ENCODE peak calls at places on chromosomes 7 and 10, in six cellular contexts. Y, T, H, Z, Q and J are unnamed samples.

GRCh38 chr7:88226886-88227516 is 7.2 kb upstream of the SRI start:
- DNase-seq in Z (no peak), Q (no peak), H (peak), T (no peak), Y (no peak), J (no peak)

GRCh38 chr7:65974876-65975275 is 7.1 kb downstream of the GUSB start:
- DNase-seq in Q (no peak), Y (no peak), T (no peak), Z (no peak), H (no peak), J (no peak)

GRCh38 chr7:27950123-27950522 is 210.2 kb downstream of the TAX1BP1 start:
- DNase-seq in Y (no peak), Z (no peak), Q (no peak), T (no peak), H (no peak), J (peak)

GRCh38 chr10:11242443-11243386 is 225.0 kb downstream of the CELF2 start:
- DNase-seq in Z (no peak), H (peak), Y (peak), T (peak), Q (no peak), J (peak)

GRCh38 chr7:46512901-46513431 is 591.9 kb upstream of the IGFBP3 start:
- DNase-seq in Y (no peak), T (no peak), Z (no peak), Q (no peak), H (peak), J (no peak)

GRCh38 chr10:1114355-1115261 is 58.4 kb downstream of the WDR37 start:
- DNase-seq in H (no peak), Z (no peak), T (no peak), Q (no peak), Y (no peak), J (no peak)

GRCh38 chr10:97903128-97904025 is 53.7 kb downstream of the GOLGA7B start:
- DNase-seq in T (no peak), Q (no peak), Y (no peak), H (no peak), Z (no peak), J (no peak)

GRCh38 chr10:49783645-49784044 is 21.5 kb upstream of the OGDHL start:
- DNase-seq in T (no peak), Y (no peak), Z (no peak), Q (no peak), H (no peak), J (no peak)

GRCh38 chr10:17357781-17358180 is 96.6 kb downstream of the ST8SIA6 start:
- DNase-seq in Z (no peak), Q (no peak), Y (no peak), T (no peak), H (no peak), J (no peak)

GRCh38 chr10:66844176-66844947 is 81.5 kb upstream of the LRRTM3 start:
- DNase-seq in H (no peak), Y (no peak), Z (no peak), Q (no peak), T (no peak), J (no peak)

GRCh38 chr7:84219310-84219709 is 24.7 kb upstream of the SEMA3A start:
- DNase-seq in T (no peak), Q (no peak), Z (no peak), Y (no peak), H (no peak), J (no peak)

GRCh38 chr7:68269410-68269809 is 1272.8 kb downstream of the TYW1 start:
- DNase-seq in Q (no peak), H (no peak), T (no peak), Z (no peak), Y (no peak), J (no peak)

GRCh38 chr10:68684413-68684812 is 36.6 kb upstream of the CCAR1 start:
- DNase-seq in Q (no peak), H (no peak), Z (no peak), Y (peak), T (no peak), J (no peak)

GRCh38 chr10:17144032-17144431 is 14.4 kb upstream of the CUBN start:
- DNase-seq in T (no peak), H (no peak), Y (no peak), Z (no peak), Q (no peak), J (no peak)

GRCh38 chr10:73859441-73860049 is 14.8 kb downstream of the CAMK2G start:
- DNase-seq in Y (peak), T (no peak), H (no peak), Q (peak), Z (no peak), J (no peak)

GRCh38 chr10:75530337-75530736 is 98.9 kb downstream of the LRMDA start:
- DNase-seq in Z (no peak), Q (no peak), Y (no peak), T (peak), H (no peak), J (no peak)

GRCh38 chr7:28029036-28029435 is 151.6 kb downstream of the JAZF1 start:
- DNase-seq in Y (no peak), Z (no peak), H (no peak), T (no peak), Q (no peak), J (no peak)

GRCh38 chr10:132521041-132521465 is 16.5 kb upstream of the INPP5A start:
- DNase-seq in Q (peak), H (no peak), Y (no peak), T (no peak), Z (no peak), J (peak)

GRCh38 chr7:114082567-114082933 is 163.7 kb upstream of the PPP1R3A start:
- DNase-seq in Y (no peak), H (no peak), Q (no peak), T (no peak), Z (no peak), J (no peak)

GRCh38 chr10:8498290-8498689 is 443.8 kb downstream of the GATA3 start:
- DNase-seq in Q (no peak), Z (no peak), Y (no peak), T (no peak), H (no peak), J (no peak)

GRCh38 chr10:119754085-119754484 is 28.2 kb downstream of the INPP5F start:
- DNase-seq in Q (no peak), H (no peak), Y (no peak), T (no peak), Z (no peak), J (no peak)

GRCh38 chr7:116554436-116554835 is 29.6 kb downstream of the CAV1 start:
- DNase-seq in Q (no peak), Z (no peak), H (no peak), T (no peak), Y (no peak), J (no peak)

GRCh38 chr7:25859412-25859704 is 292.6 kb upstream of the NFE2L3 start:
- DNase-seq in Z (no peak), H (no peak), T (no peak), Y (no peak), Q (no peak), J (no peak)

GRCh38 chr7:41732279-41733062 is 29.6 kb upstream of the INHBA start:
- DNase-seq in Q (no peak), T (no peak), Z (no peak), H (no peak), Y (no peak), J (peak)

GRCh38 chr10:98267069-98267893 is 713 bp downstream of the LOXL4 start:
- DNase-seq in Q (no peak), T (no peak), Y (no peak), Z (no peak), H (no peak), J (no peak)

GRCh38 chr7:132577206-132578049 is 1.2 kb upstream of the PLXNA4 start:
- DNase-seq in Z (no peak), T (peak), Y (no peak), H (no peak), Q (no peak), J (peak)

GRCh38 chr10:114779803-114780609 is 41.6 kb upstream of the FHIP2A start:
- DNase-seq in T (no peak), H (peak), Y (no peak), Z (no peak), Q (no peak), J (no peak)

GRCh38 chr10:112383325-112383724 is 9.4 kb downstream of the ACSL5 start:
- DNase-seq in Q (no peak), Z (no peak), H (peak), T (no peak), Y (peak), J (no peak)

GRCh38 chr10:35870665-35871310 is 228.7 kb upstream of the FZD8 start:
- DNase-seq in Y (no peak), Z (no peak), Q (no peak), H (no peak), T (no peak), J (no peak)

GRCh38 chr7:156327916-156328315 is 312.7 kb upstream of the RNF32 start:
- DNase-seq in Q (no peak), Y (no peak), T (no peak), Z (no peak), H (no peak), J (no peak)

GRCh38 chr7:75667938-75668337 is 70.8 kb downstream of the HIP1 start:
- DNase-seq in Y (no peak), T (no peak), Q (no peak), Z (no peak), H (no peak), J (no peak)

GRCh38 chr7:80611779-80612178 is 26.7 kb upstream of the CD36 start:
- DNase-seq in Y (no peak), Z (no peak), H (peak), Q (no peak), T (peak), J (no peak)

GRCh38 chr7:101669307-101669706 is 40.2 kb upstream of the MYL10 start:
- DNase-seq in Q (no peak), H (no peak), T (no peak), Y (no peak), Z (no peak), J (no peak)

GRCh38 chr7:150947761-150948680 is 30.1 kb downstream of the KCNH2 start:
- DNase-seq in H (no peak), Q (peak), T (no peak), Z (no peak), Y (no peak), J (peak)

GRCh38 chr7:55325371-55325792 is 39.8 kb upstream of the LANCL2 start:
- DNase-seq in H (peak), Z (no peak), T (peak), Y (no peak), Q (no peak), J (peak)

GRCh38 chr7:148501707-148502139 is 88.8 kb upstream of the C7orf33 start:
- DNase-seq in Z (no peak), H (no peak), Q (no peak), Y (no peak), T (no peak), J (no peak)